ENCODE peak calls at places on chromosome 14, in ten cellular contexts. L, V, Y, M, A, G, T, K, C and E are unnamed samples.

GRCh38 chr14:101947577-101947903 is 16.8 kb upstream of the DYNC1H1 start:
- DNase-seq in L (no peak), V (no peak), Y (no peak), M (no peak), A (no peak), G (no peak), T (no peak), K (no peak), C (no peak), E (no peak)

GRCh38 chr14:24430143-24430681 is 458 bp downstream of the KHNYN start:
- DNase-seq in L (peak), V (no peak), Y (peak), M (peak), A (peak), G (peak), T (peak), K (peak), C (peak), E (no peak)

GRCh38 chr14:91149462-91149861 is 35.6 kb downstream of the DGLUCY start:
- DNase-seq in L (peak), V (no peak), Y (peak), M (peak), A (peak), G (peak), T (no peak), K (no peak), C (peak), E (no peak)

GRCh38 chr14:104426771-104427125 is 152.8 kb upstream of the C14orf180 start:
- DNase-seq in L (no peak), V (no peak), Y (no peak), M (no peak), A (no peak), G (no peak), T (no peak), K (peak), C (no peak), E (no peak)

GRCh38 chr14:56092761-56093160 is 25.4 kb upstream of the PELI2 start:
- DNase-seq in L (no peak), V (no peak), Y (no peak), M (peak), A (no peak), G (no peak), T (no peak), K (no peak), C (no peak), E (no peak)

GRCh38 chr14:23660290-23661226 is 24.4 kb downstream of the DHRS2 start:
- DNase-seq in L (no peak), V (no peak), Y (no peak), M (no peak), A (no peak), G (no peak), T (no peak), K (no peak), C (no peak), E (no peak)

GRCh38 chr14:51650721-51651387 is 856 bp upstream of the FRMD6 start:
- DNase-seq in L (no peak), V (no peak), Y (no peak), M (no peak), A (no peak), G (peak), T (peak), K (peak), C (no peak), E (no peak)

GRCh38 chr14:22469541-22470303 is 119.3 kb downstream of the DAD1 start:
- DNase-seq in L (no peak), V (no peak), Y (no peak), M (no peak), A (no peak), G (no peak), T (no peak), K (no peak), C (no peak), E (no peak)

GRCh38 chr14:31420013-31420318 is 384 bp downstream of the HEATR5A start:
- DNase-seq in L (peak), V (no peak), Y (no peak), M (no peak), A (peak), G (peak), T (peak), K (peak), C (no peak), E (no peak)

GRCh38 chr14:99234366-99234765 is 37.6 kb downstream of the BCL11B start:
- DNase-seq in L (no peak), V (no peak), Y (no peak), M (no peak), A (no peak), G (no peak), T (no peak), K (no peak), C (no peak), E (no peak)

GRCh38 chr14:69650948-69651369 is 39.6 kb downstream of the SUSD6 start:
- DNase-seq in L (peak), V (no peak), Y (no peak), M (peak), A (no peak), G (peak), T (no peak), K (no peak), C (no peak), E (no peak)

GRCh38 chr14:30610719-30611388 is 11.3 kb upstream of the SCFD1 start:
- DNase-seq in L (peak), V (no peak), Y (peak), M (peak), A (peak), G (peak), T (peak), K (peak), C (peak), E (no peak)

GRCh38 chr14:68610251-68610793 is 182.5 kb downstream of the ZFP36L1 start:
- DNase-seq in L (no peak), V (no peak), Y (no peak), M (no peak), A (no peak), G (peak), T (no peak), K (no peak), C (no peak), E (no peak)

GRCh38 chr14:48771717-48772116 is 814.5 kb downstream of the RPS29 start:
- DNase-seq in L (no peak), V (no peak), Y (no peak), M (peak), A (no peak), G (no peak), T (no peak), K (no peak), C (peak), E (no peak)

GRCh38 chr14:49306152-49306751 is 279.9 kb downstream of the RPS29 start:
- DNase-seq in L (peak), V (no peak), Y (peak), M (peak), A (peak), G (peak), T (no peak), K (no peak), C (peak), E (no peak)

GRCh38 chr14:24398943-24399801 is at the start of gene NYNRIN:
- DNase-seq in L (no peak), V (no peak), Y (peak), M (peak), A (no peak), G (no peak), T (peak), K (peak), C (peak), E (no peak)

GRCh38 chr14:23513005-23513412 is 38.6 kb downstream of the ZFHX2 start:
- DNase-seq in L (no peak), V (no peak), Y (no peak), M (no peak), A (no peak), G (no peak), T (no peak), K (no peak), C (no peak), E (no peak)

GRCh38 chr14:65478596-65478995 is 66.1 kb downstream of the FUT8 start:
- DNase-seq in L (peak), V (no peak), Y (peak), M (peak), A (no peak), G (peak), T (no peak), K (no peak), C (peak), E (no peak)

GRCh38 chr14:63992858-63993257 is 140.1 kb downstream of the SYNE2 start:
- DNase-seq in L (peak), V (no peak), Y (no peak), M (no peak), A (no peak), G (no peak), T (no peak), K (no peak), C (no peak), E (no peak)

GRCh38 chr14:95155044-95155443 is 2.3 kb downstream of the DICER1 start:
- DNase-seq in L (no peak), V (no peak), Y (no peak), M (no peak), A (no peak), G (no peak), T (no peak), K (no peak), C (no peak), E (no peak)
- H3K4me3 ChIP-seq in L (no peak), V (peak), Y (no peak), M (peak), A (no peak), G (peak), T (peak), K (no peak), C (no peak), E (peak)

GRCh38 chr14:105859717-105860614 is 333.6 kb downstream of the TMEM121 start:
- DNase-seq in L (no peak), V (no peak), Y (no peak), M (no peak), A (no peak), G (no peak), T (peak), K (peak), C (no peak), E (peak)

GRCh38 chr14:105857223-105857815 is 330.9 kb downstream of the TMEM121 start:
- DNase-seq in L (no peak), V (no peak), Y (no peak), M (no peak), A (no peak), G (no peak), T (peak), K (peak), C (no peak), E (no peak)

GRCh38 chr14:105857816-105858675 is 331.7 kb downstream of the TMEM121 start:
- DNase-seq in L (no peak), V (no peak), Y (no peak), M (no peak), A (no peak), G (no peak), T (peak), K (peak), C (no peak), E (peak)

GRCh38 chr14:105856676-105857222 is 330.4 kb downstream of the TMEM121 start:
- DNase-seq in L (no peak), V (no peak), Y (no peak), M (no peak), A (no peak), G (no peak), T (no peak), K (peak), C (no peak), E (no peak)

DNA sequence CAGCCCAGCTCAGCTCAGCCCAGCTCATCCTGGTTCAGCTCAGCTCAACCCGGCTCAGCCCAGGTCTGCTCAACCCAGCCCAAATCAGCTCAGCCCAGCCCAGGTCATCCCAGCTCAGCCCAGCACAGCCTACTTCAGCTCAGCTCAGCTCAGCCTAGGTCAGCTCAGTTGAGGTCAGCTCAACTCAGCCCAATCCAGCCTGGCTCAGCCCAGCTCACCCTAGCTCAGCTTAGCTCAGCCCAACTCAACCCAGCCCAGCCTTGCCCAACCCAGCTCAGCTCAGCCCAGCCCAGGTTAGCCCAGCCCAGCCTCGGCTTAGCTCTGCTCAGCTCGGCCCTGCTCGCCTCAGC is 332.3 kb downstream of the TMEM121 start:
- DNase-seq in L (no peak), V (no peak), Y (no peak), M (no peak), A (no peak), G (no peak), T (peak), K (peak), C (no peak), E (no peak)
- H3K4me3 ChIP-seq in L (no peak), V (no peak), Y (no peak), M (no peak), A (no peak), G (no peak), T (no peak), K (no peak), C (no peak), E (no peak)

GRCh38 chr14:32897724-32898064 is 41.0 kb upstream of the NPAS3 start:
- DNase-seq in L (no peak), V (no peak), Y (no peak), M (no peak), A (no peak), G (peak), T (no peak), K (no peak), C (no peak), E (no peak)
- H3K4me3 ChIP-seq in L (peak), V (peak), Y (peak), M (peak), A (peak), G (peak), T (peak), K (no peak), C (peak), E (no peak)

DNA sequence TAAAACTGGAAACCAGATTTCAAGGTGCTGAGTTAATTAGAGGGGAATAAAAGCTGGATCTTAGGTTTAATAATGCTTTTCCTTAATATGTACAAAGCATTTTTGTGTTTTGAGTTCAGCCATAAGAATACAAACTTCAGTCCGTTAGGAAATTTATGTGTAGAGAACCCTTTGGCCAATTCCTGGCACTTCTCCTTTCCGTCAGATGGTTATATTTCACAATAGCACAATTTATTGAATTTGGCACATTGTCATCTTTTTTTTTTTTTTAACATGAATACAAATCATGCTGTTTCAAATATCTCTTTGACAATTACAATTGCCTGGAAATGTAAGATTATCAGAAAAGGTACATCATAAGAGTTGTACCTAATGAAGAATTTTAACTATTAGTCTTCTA is 56.2 kb upstream of the DDHD1 start:
- DNase-seq in L (no peak), V (no peak), Y (no peak), M (peak), A (no peak), G (no peak), T (no peak), K (no peak), C (no peak), E (no peak)
- H3K4me3 ChIP-seq in L (no peak), V (no peak), Y (no peak), M (no peak), A (no peak), G (no peak), T (no peak), K (no peak), C (no peak), E (no peak)

GRCh38 chr14:89365071-89365801 is 51.8 kb downstream of the FOXN3 start:
- DNase-seq in L (no peak), V (no peak), Y (no peak), M (peak), A (no peak), G (no peak), T (no peak), K (no peak), C (peak), E (peak)

GRCh38 chr14:89360277-89360676 is 56.8 kb downstream of the FOXN3 start:
- DNase-seq in L (no peak), V (no peak), Y (no peak), M (no peak), A (no peak), G (no peak), T (no peak), K (no peak), C (no peak), E (no peak)

GRCh38 chr14:89366580-89367448 is 50.2 kb downstream of the FOXN3 start:
- DNase-seq in L (no peak), V (no peak), Y (no peak), M (no peak), A (no peak), G (no peak), T (no peak), K (no peak), C (no peak), E (no peak)

GRCh38 chr14:89367449-89368120 is 49.4 kb downstream of the FOXN3 start:
- DNase-seq in L (no peak), V (no peak), Y (no peak), M (no peak), A (no peak), G (no peak), T (no peak), K (no peak), C (no peak), E (no peak)

DNA sequence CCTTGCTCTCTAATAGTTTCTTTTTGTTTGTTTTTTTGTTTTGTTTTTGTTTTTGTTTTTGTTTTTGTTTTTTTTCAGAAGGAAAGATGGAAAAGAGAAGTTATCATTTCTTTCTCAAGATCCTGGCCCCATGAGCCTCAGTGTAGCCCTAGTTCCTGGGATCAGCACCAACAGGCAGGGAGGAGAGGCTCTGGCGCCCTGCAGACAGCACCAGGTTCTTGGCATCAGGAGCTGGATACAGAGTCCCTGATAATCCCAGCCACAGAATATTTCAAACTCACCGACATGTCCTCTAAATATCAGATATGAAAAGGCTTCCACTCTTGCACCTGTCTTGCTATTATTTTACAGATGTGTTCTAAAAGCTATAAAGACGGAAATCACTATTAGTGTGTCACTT is 52.7 kb downstream of the FOXN3 start:
- DNase-seq in L (no peak), V (no peak), Y (no peak), M (no peak), A (no peak), G (no peak), T (no peak), K (no peak), C (no peak), E (no peak)
- H3K4me3 ChIP-seq in L (no peak), V (no peak), Y (no peak), M (no peak), A (no peak), G (no peak), T (no peak), K (no peak), C (no peak), E (peak)

DNA sequence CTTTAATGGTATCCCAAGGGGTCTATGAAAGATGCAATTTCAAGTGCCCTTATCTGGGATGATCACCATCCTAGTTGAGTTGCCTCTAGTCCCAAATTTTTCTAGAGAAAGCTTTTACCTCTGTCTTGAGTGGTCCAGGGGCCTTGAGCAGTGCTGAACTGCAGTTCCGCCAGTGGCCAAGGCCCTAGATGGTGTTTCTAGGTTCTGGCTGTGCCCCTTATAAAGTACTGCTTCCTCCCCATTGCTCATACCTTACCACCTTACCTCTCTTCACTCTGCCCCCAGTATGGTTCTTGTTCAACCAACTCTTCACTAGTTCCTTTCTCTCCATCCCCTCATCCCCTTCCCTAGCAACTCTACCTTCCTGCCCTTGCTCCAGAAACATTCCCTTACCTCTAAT is 3.7 kb downstream of the BATF start:
- DNase-seq in L (no peak), V (no peak), Y (no peak), M (no peak), A (no peak), G (no peak), T (no peak), K (no peak), C (no peak), E (no peak)
- H3K4me3 ChIP-seq in L (no peak), V (no peak), Y (no peak), M (no peak), A (no peak), G (no peak), T (no peak), K (no peak), C (no peak), E (no peak)

DNA sequence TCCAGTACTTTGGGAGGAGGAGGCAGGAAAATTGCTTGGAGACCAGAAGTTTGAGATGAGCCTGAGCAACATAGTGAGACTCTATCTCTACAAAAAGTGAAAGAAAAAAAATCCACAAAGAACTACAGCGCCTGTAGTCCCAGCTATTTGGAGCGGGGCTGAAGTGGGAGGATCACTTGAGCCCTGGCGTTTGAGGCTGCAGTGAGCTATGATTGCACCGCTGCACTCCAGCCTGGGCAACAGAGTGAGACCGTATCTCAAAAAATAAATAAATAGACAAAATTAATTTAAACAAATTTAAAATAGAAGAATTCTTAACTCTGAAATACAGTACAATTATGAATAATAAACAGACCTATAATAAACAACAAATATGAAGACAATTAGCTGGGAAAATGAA is 40.9 kb downstream of the ATL1 start:
- DNase-seq in L (no peak), V (no peak), Y (no peak), M (peak), A (no peak), G (no peak), T (no peak), K (no peak), C (no peak), E (no peak)
- H3K4me3 ChIP-seq in L (no peak), V (no peak), Y (no peak), M (no peak), A (peak), G (no peak), T (no peak), K (no peak), C (no peak), E (no peak)

GRCh38 chr14:75540479-75540851 is 18.2 kb downstream of the BATF start:
- DNase-seq in L (no peak), V (no peak), Y (no peak), M (no peak), A (no peak), G (no peak), T (no peak), K (no peak), C (no peak), E (no peak)
- H3K4me3 ChIP-seq in L (no peak), V (no peak), Y (no peak), M (no peak), A (no peak), G (no peak), T (no peak), K (no peak), C (no peak), E (no peak)